ENCODE peak calls at places on chromosomes 12 and 14, in four cellular contexts. M is heart right ventricle, K is AG04450, W is cardiac fibroblast. D is an unnamed sample.

GRCh38 chr12:21815306-21816062 is 41.0 kb upstream of the KCNJ8 start:
- DNase-seq in M (no peak), K (no peak), W (no peak), D (peak; percentile 37)

GRCh38 chr12:47903151-47903611 is 1.6 kb downstream of the VDR start:
- DNase-seq in M (no peak), W (peak; percentile 70), K (peak; percentile 57), D (peak; percentile 88)

GRCh38 chr14:58789106-58789505 is 151.3 kb downstream of the DACT1 start:
- DNase-seq in M (no peak), K (no peak), W (no peak), D (no peak)

GRCh38 chr14:44448816-44449411 is 58.2 kb downstream of the FSCB start:
- DNase-seq in M (no peak), W (no peak), K (no peak), D (no peak)

GRCh38 chr12:68478516-68479260 is 132.0 kb upstream of the RAP1B start:
- DNase-seq in M (no peak), W (no peak), K (no peak), D (no peak)

GRCh38 chr14:89065879-89066278 is 241.4 kb downstream of the TTC8 start:
- DNase-seq in M (no peak), K (no peak), W (no peak), D (no peak)

GRCh38 chr12:20474443-20474842 is 106.1 kb downstream of the PDE3A start:
- DNase-seq in K (no peak), M (no peak), W (peak; percentile 71), D (no peak)

GRCh38 chr12:128729628-128730121 is 94.1 kb downstream of the SLC15A4 start:
- DNase-seq in W (peak; percentile 1), K (no peak), M (no peak), D (no peak)

GRCh38 chr14:92026548-92027190 is 13.2 kb downstream of the TRIP11 start:
- DNase-seq in K (no peak), M (no peak), W (no peak), D (no peak)

GRCh38 chr12:110774824-110775223 is 32.1 kb upstream of the PPP1CC start:
- DNase-seq in M (no peak), K (no peak), W (no peak), D (no peak)

GRCh38 chr12:113955109-113955970 is 10.8 kb downstream of the RBM19 start:
- DNase-seq in K (no peak), W (peak; percentile 13), M (no peak), D (no peak)

GRCh38 chr12:62840311-62840710 is 94.6 kb downstream of the PPM1H start:
- DNase-seq in K (no peak), W (no peak), M (no peak), D (peak; percentile 25)

GRCh38 chr14:95344536-95344935 is 24.8 kb upstream of the CLMN start:
- DNase-seq in W (no peak), K (no peak), M (no peak), D (no peak)

GRCh38 chr12:75489613-75490210 is 9.2 kb downstream of the GLIPR1 start:
- DNase-seq in M (no peak), W (peak; percentile 43), K (no peak), D (peak; percentile 61)

GRCh38 chr12:64825143-64826011 is 930 bp downstream of the TBC1D30 start:
- DNase-seq in M (no peak), W (no peak), K (no peak), D (no peak)

GRCh38 chr14:88204221-88204620 is 118.8 kb downstream of the KCNK10 start:
- DNase-seq in K (no peak), W (no peak), M (no peak), D (no peak)

DNA sequence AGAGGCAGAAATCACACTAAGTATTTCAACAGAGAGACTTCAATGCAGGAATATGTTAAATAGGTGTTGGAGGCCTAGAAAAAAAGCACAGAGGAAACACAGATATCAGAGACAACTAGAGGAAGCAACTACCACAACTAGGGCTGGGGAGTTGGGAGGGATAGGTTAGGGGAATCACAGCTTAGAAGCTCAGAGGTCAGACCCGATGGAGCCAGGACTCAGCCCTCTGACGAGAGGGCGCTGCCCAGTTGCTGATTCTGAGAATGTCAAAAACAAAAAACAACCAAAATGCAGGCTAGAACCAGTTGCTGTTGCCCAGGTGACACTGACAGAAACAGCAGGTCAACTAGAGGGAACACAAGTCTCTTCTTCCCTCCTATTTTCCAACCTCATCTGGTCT is 2.9 kb upstream of the GARIN2 start:
- DNase-seq in W (no peak), K (no peak), M (no peak), D (no peak)
- H3K4me3 ChIP-seq in W (no peak overlapping the region), K (no peak overlapping the region), M (no peak overlapping the region), D (no peak overlapping the region)

GRCh38 chr12:11622774-11623375 is 26.6 kb upstream of the ETV6 start:
- DNase-seq in M (no peak), W (no peak), K (no peak), D (no peak)
- TF ChIP-seq CTCF in M (peak; percentile 21), W (peak; percentile 13), K (peak; percentile 44), D (peak; percentile 22)

DNA sequence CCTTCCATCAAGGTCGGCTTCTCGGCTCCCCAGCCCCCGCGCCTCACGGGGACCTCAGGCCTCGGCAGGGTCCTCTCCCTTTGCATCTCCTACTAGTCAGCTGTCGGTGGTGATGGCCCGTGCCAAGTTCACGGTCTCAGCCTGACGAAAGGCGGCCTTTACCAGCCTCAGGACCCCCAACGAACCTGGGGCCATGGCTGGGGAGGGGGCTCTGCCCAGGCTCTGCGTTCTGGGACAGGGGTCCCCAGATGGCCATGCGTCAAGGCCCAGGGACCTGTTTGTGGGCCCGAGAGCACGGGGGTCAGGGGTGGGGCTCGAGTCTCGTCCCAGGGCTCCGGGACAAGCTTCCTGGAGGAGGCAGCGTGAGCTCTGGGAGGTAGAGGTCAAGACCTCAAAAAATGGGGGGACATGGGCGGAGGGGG is 32.8 kb upstream of the DEGS2 start:
- DNase-seq in W (no peak), K (no peak), M (peak; percentile 17), D (no peak)
- H3K4me3 ChIP-seq in W (peak overlapping the region; percentile 31), K (peak overlapping the region; percentile 52), M (peak overlapping the region; percentile 59), D (peak overlapping the region; percentile 49)

DNA sequence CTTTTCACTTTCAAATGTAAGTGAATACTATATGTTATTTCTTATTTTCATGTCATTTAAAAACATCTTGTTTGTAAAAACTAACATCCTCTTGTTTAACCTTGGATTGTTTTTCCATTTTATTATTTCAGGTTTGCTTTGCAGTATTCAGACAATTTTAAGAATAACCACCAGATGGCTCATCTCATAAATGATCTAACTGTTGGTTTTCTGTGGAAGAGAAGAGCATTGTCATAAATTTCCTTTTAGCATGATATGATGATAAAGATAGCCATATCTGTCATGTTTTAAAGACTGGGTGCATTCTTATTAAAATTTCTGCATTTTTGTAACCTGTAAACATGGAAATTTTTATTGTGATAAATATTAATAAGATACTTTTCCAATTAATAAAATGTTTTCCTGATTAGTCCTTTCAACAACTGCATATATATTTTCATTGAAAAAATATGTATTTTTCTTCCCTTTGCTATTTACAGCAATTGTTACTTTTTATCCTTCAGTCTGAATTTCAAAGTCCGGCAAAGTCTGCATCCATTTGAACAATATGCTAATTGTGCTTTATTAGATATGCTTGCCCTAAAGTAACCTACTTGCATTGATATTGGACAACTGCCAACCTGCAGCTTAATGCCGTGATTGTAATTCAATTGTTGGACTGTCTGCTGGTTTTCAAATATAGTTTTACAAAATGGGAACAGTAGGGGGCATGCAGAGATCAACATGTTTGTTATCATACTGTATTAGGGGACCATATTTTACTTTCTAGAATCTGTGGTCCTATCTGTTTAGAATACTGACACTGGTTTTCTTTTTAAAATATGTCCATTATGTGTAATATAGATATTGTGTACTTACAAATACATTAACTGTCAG is 163.4 kb downstream of the GARIN6 start:
- DNase-seq in M (no peak), K (no peak), W (peak; percentile 37), D (peak; percentile 24)
- TF ChIP-seq CTCF in M (peak; percentile 22), K (peak; percentile 23), W (peak; percentile 24), D (peak; percentile 31)

GRCh38 chr14:51774209-51774608 is 86.2 kb upstream of the GNG2 start:
- DNase-seq in M (no peak), W (no peak), K (no peak), D (no peak)

GRCh38 chr14:51780741-51781140 is 79.7 kb upstream of the GNG2 start:
- DNase-seq in K (no peak), M (no peak), W (peak; percentile 32), D (no peak)

GRCh38 chr14:51781352-51781751 is 79.1 kb upstream of the GNG2 start:
- DNase-seq in K (no peak), W (no peak), M (no peak), D (no peak)

GRCh38 chr14:51780006-51780692 is 80.3 kb upstream of the GNG2 start:
- DNase-seq in W (peak; percentile 76), K (peak; percentile 24), M (peak; percentile 69), D (peak; percentile 74)

DNA sequence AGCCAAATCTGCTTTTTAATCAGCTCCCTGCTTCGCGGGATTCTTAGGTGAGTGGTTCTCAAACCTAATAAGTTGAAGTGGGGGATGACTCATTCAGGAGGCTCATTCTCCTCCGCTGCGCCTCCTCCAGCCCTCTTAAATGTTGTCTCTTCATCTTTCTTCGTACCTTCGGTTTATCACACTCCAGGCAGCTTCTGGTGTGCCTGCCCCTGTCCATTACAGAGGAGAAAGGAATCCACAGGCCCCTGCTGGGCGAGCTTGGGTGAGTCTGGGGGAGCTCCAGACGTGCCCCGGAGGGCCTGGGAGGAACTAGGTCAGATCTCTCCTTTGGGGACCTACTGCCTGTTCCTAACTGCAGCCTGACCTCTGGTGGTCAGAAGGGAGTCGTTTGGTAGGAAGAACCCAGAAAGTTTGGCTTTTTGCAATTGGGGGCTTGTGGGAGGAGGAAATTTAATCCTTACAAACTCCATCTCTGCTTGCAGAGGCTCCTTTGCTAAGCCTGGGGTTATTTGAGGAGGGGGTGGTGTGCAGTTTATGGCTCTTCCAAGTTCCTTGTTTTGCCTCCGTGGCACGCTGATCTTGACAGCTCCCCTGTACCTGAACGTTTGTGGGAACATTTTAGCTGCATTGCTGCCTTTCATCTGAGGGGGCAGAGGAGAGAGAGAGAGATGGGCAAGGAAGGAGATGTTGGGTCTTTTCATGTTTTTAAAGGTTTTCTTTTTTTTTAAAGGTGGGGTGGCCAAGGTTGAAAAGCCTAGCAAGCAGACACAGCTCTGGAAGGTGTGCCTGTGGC is 84.1 kb upstream of the GNG2 start:
- DNase-seq in K (peak; percentile 20), M (peak; percentile 58), W (peak; percentile 86), D (peak; percentile 69)
- H3K4me3 ChIP-seq in K (no peak overlapping the region), M (peak overlapping the region; percentile 22), W (no peak overlapping the region), D (no peak overlapping the region)

GRCh38 chr12:6230321-6231110 is 30.3 kb downstream of the CD9 start:
- DNase-seq in W (peak; percentile 61), M (peak; percentile 61), K (no peak), D (peak; percentile 68)
- TF ChIP-seq CTCF in W (no peak), M (no peak), K (no peak), D (no peak)

D was measured in astrocyte of the spinal cord.